ENCODE peak calls at places on chromosomes 2 and 18, in ten cellular contexts. E is GM04504; Z is fibroblast of lung; R is body of pancreas; J is H1; G is stimulated activated CD8-positive, alpha-beta memory T cell treated with anti-CD3 and anti-CD28 coated beads, Interleukin-2, amount 100 ng/mL, for 48 hours; Q is fibroblast of mammary gland; D is A549; K is right atrium auricular region; C is Calu3. N is an unnamed sample.

GRCh38 chr2:47581201-47581600 is 178.2 kb downstream of the MSH2 start:
- DNase-seq in E (no peak), Z (no peak), R (no peak), J (no peak), G (no peak), Q (no peak), D (no peak), K (no peak), C (no peak), N (no peak)

GRCh38 chr2:142594935-142595334 is 282.5 kb upstream of the KYNU start:
- DNase-seq in E (no peak), Z (no peak), R (no peak), J (no peak), G (no peak), Q (no peak), D (no peak), K (no peak), C (no peak), N (no peak)

GRCh38 chr2:218429951-218430692 is 11.2 kb downstream of the VIL1 start:
- DNase-seq in E (no peak), Z (no peak), R (no peak), J (no peak), G (no peak), Q (no peak), D (no peak), K (no peak), C (no peak), N (no peak)

GRCh38 chr18:22710628-22711380 is 222.3 kb upstream of the RBBP8 start:
- DNase-seq in E (no peak), Z (peak), R (peak), J (peak), G (no peak), Q (peak), D (peak), K (peak), C (peak), N (no peak)

GRCh38 chr2:107418713-107419112 is 408.0 kb upstream of the RGPD4 start:
- DNase-seq in E (no peak), Z (no peak), R (no peak), J (no peak), G (no peak), Q (no peak), D (no peak), K (no peak), C (no peak), N (no peak)

GRCh38 chr2:24015562-24016375 is 5.9 kb downstream of the MFSD2B start:
- DNase-seq in E (peak), Z (peak), R (no peak), J (no peak), G (no peak), Q (peak), D (peak), K (no peak), C (no peak), N (no peak)

GRCh38 chr2:6999161-6999877 is 82.1 kb downstream of the RNF144A start:
- DNase-seq in E (no peak), Z (no peak), R (no peak), J (no peak), G (no peak), Q (no peak), D (no peak), K (no peak), C (no peak), N (no peak)

GRCh38 chr2:241666627-241667400 is 19.8 kb downstream of the DTYMK start:
- DNase-seq in E (no peak), Z (peak), R (no peak), J (no peak), G (no peak), Q (no peak), D (no peak), K (no peak), C (no peak), N (no peak)

GRCh38 chr2:136238552-136239346 is 120.8 kb upstream of the CXCR4 start:
- DNase-seq in E (no peak), Z (peak), R (no peak), J (no peak), G (no peak), Q (peak), D (no peak), K (no peak), C (no peak), N (no peak)